ENCODE peak calls at places on chromosomes 5 and 9, in six cellular contexts. B is choroid plexus epithelial cell, P is BE2C, I is kidney, D is lower lobe of right lung, G is breast epithelium. F is an unnamed sample.
A peak's percentile ranks its signal among the peaks of the same experiment; 100 is the strongest.

GRCh38 chr5:134453016-134453415 is 41.3 kb upstream of the CDKN2AIPNL start:
- DNase-seq in I (no peak), B (no peak), G (no peak), D (no peak), P (no peak), F (peak; percentile 78)

GRCh38 chr5:30832519-30832918 is 361.0 kb upstream of the CDH6 start:
- DNase-seq in G (no peak), P (peak; percentile 50), I (no peak), D (no peak), B (peak; percentile 57), F (no peak)

GRCh38 chr9:111961575-111961974 is 65.0 kb downstream of the UGCG start:
- DNase-seq in I (peak; percentile 76), D (no peak), B (peak; percentile 98), G (no peak), P (no peak), F (no peak)

GRCh38 chr5:12757035-12757434 is 852.8 kb upstream of the CTNND2 start:
- DNase-seq in B (no peak), G (no peak), P (no peak), D (no peak), I (no peak), F (no peak)

GRCh38 chr5:142360607-142361120 is 35.8 kb upstream of the SPRY4 start:
- DNase-seq in I (no peak), P (peak; percentile 69), G (no peak), D (no peak), B (peak; percentile 81), F (peak; percentile 38)

GRCh38 chr5:150505041-150505511 is 2.9 kb upstream of the NDST1 start:
- DNase-seq in D (no peak), P (no peak), I (no peak), B (no peak), G (no peak), F (no peak)

GRCh38 chr5:172035039-172035438 is 28.6 kb upstream of the FBXW11 start:
- DNase-seq in G (no peak), B (no peak), P (no peak), I (no peak), D (no peak), F (no peak)

GRCh38 chr5:59656351-59657254 is 236.9 kb downstream of the PDE4D start:
- DNase-seq in P (no peak), I (no peak), B (peak; percentile 50), G (no peak), D (no peak), F (no peak)

GRCh38 chr5:16953729-16954128 is 17.6 kb upstream of the MYO10 start:
- DNase-seq in P (no peak), B (no peak), I (no peak), G (no peak), D (no peak), F (no peak)

GRCh38 chr9:130466537-130467217 is 21.9 kb downstream of the ASS1 start:
- DNase-seq in D (no peak), I (no peak), G (no peak), B (no peak), P (no peak), F (no peak)

GRCh38 chr9:130467371-130467770 is 22.6 kb downstream of the ASS1 start:
- DNase-seq in B (no peak), I (no peak), D (no peak), G (no peak), P (peak; percentile 42), F (no peak)

GRCh38 chr9:130463763-130464745 is 19.3 kb downstream of the ASS1 start:
- DNase-seq in B (no peak), D (no peak), P (no peak), I (peak; percentile 53), G (no peak), F (no peak)

GRCh38 chr9:130463141-130463540 is 18.4 kb downstream of the ASS1 start:
- DNase-seq in D (no peak), P (no peak), B (no peak), G (no peak), I (peak; percentile 71), F (no peak)

DNA sequence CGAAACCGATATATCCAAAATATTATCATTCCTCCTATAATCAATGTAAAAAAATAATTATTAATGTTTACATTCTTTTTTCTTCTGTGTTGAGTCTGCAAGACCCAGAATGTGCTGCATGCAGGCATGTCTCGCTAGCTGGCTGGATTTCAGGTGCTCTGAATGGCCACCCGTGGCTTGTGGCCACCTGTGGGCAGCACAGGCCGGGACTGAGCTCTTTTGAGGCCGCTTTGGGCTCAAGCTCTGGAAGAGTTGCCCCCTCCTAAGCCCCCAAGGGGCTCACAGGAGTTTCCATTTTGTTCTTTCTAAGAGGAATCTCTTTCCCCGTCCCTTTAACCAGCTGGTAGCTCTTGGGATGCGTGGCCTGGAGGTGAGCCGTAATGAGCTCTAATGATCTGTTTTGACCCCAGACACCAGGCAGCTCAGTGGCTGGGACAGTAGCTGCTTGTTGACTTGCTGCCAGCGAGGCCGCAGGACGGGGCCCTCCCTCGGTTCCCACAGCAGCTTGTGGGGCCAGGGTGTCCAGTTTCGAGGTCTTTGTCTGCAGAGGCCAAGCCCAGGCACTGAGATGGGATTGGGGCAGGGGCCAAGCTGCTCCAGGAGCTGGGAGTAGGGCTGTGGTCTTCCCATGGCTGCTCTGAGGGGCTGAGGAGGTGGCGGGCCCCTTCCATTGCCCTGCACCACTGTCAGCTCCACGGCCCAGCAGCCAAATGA is 20.8 kb downstream of the ASS1 start:
- DNase-seq in G (no peak), B (no peak), D (no peak), I (no peak), P (no peak), F (no peak)
- TF ChIP-seq CTCF in G (no peak), B (no peak), D (no peak), I (no peak), P (no peak), F (no peak)

DNA sequence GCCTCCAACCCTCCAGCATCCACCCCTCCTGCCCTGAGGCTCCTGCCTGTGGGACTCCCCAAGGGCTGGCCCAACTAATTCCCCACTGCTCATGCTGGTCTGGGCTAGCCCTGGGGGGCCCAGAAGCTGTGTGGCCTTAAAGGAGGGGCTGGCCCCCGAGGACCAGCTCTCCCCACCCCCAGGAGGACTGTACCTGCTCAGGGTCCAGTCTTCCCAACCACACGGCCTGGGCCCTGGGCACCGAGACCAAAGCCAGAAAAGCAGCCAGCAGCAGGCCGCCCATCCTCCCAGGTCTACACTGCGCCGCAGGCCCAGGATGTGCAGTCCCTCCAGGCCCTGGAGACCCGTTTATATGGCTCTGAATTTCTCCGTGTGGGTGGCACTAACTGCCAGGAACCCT is at the start of gene LCN6:
- DNase-seq in B (no peak), P (no peak), G (no peak), I (no peak), D (no peak), F (no peak)
- H3K4me3 ChIP-seq in B (no peak within 1 kb of the TSS), P (no peak within 1 kb of the TSS), G (no peak within 1 kb of the TSS), I (no peak within 1 kb of the TSS), D (no peak within 1 kb of the TSS), F (no peak within 1 kb of the TSS)

GRCh38 chr9:133962341-133962740 is 29.8 kb downstream of the VAV2 start:
- DNase-seq in G (no peak), I (peak; percentile 47), D (peak; percentile 22), B (no peak), P (no peak), F (no peak)

GRCh38 chr9:133961226-133962165 is 30.6 kb downstream of the VAV2 start:
- DNase-seq in G (no peak), P (peak; percentile 6), I (peak; percentile 49), D (peak; percentile 41), B (no peak), F (no peak)

GRCh38 chr9:133959171-133959570 is 33.0 kb downstream of the VAV2 start:
- DNase-seq in B (no peak), D (peak; percentile 31), I (peak; percentile 63), P (no peak), G (no peak), F (no peak)

GRCh38 chr9:133959966-133960567 is 32.1 kb downstream of the VAV2 start:
- DNase-seq in I (peak; percentile 67), P (no peak), B (no peak), D (peak; percentile 35), G (no peak), F (no peak)

GRCh38 chr9:133960568-133961129 is 31.5 kb downstream of the VAV2 start:
- DNase-seq in P (no peak), I (peak; percentile 66), D (peak; percentile 73), B (no peak), G (no peak), F (peak; percentile 29)
- TF ChIP-seq CTCF in P (no peak), I (no peak), D (peak; percentile 16), B (no peak), G (no peak), F (no peak)

GRCh38 chr9:90783964-90784363 is 17.7 kb upstream of the SYK start:
- DNase-seq in G (no peak), B (no peak), D (no peak), P (no peak), I (no peak), F (no peak)

GRCh38 chr9:90789408-90789807 is 12.2 kb upstream of the SYK start:
- DNase-seq in G (no peak), B (no peak), P (no peak), I (no peak), D (no peak), F (no peak)

GRCh38 chr9:90787771-90788460 is 13.7 kb upstream of the SYK start:
- DNase-seq in B (no peak), P (no peak), G (no peak), D (no peak), I (no peak), F (no peak)

GRCh38 chr9:90778746-90779145 is 22.9 kb upstream of the SYK start:
- DNase-seq in B (no peak), I (no peak), G (no peak), D (no peak), P (no peak), F (no peak)

GRCh38 chr9:90783552-90783951 is 18.1 kb upstream of the SYK start:
- DNase-seq in B (no peak), G (no peak), P (no peak), I (no peak), D (no peak), F (no peak)
- H3K4me3 ChIP-seq in B (no peak overlapping the region), G (no peak overlapping the region), P (no peak overlapping the region), I (no peak overlapping the region), D (no peak overlapping the region), F (no peak overlapping the region)

F was measured in AG10803.